ENCODE peak calls at places on chromosomes 4 and X, in four cellular contexts. N, M, W and S are unnamed samples.

GRCh38 chrX:140343226-140343873 is 161.5 kb downstream of the SOX3 start:
- DNase-seq in W (no peak), N (no peak), M (no peak), S (peak)

GRCh38 chrX:117701050-117701449 is 415.6 kb downstream of the KLHL13 start:
- DNase-seq in M (no peak), W (no peak), N (no peak), S (no peak)

GRCh38 chr4:1996866-1997611 is 11.7 kb downstream of the NELFA start:
- DNase-seq in M (no peak), N (no peak), W (no peak), S (no peak)

GRCh38 chr4:108492816-108493595 is 127.4 kb upstream of the RPL34 start:
- DNase-seq in N (no peak), M (no peak), W (no peak), S (no peak)

GRCh38 chr4:60313616-60314015 is 886.5 kb upstream of the ADGRL3 start:
- DNase-seq in M (no peak), N (no peak), W (no peak), S (no peak)

GRCh38 chrX:40326186-40326965 is 228.6 kb upstream of the BCOR start:
- DNase-seq in M (no peak), W (no peak), N (no peak), S (no peak)

GRCh38 chr4:158169931-158170690 is 2.7 kb downstream of the GASK1B start:
- DNase-seq in N (no peak), M (no peak), W (no peak), S (no peak)

GRCh38 chr4:73707918-73708577 is 32.3 kb upstream of the CXCL8 start:
- DNase-seq in W (no peak), M (peak), N (no peak), S (no peak)

GRCh38 chr4:38383646-38384121 is 280.3 kb upstream of the KLF3 start:
- DNase-seq in N (no peak), W (no peak), M (no peak), S (no peak)

GRCh38 chrX:50448565-50448964 is 22.1 kb downstream of the DGKK start:
- DNase-seq in M (peak), N (peak), W (no peak), S (no peak)

GRCh38 chrX:119686087-119686639 is 6.8 kb downstream of the SEPTIN6 start:
- DNase-seq in M (no peak), N (peak), W (no peak), S (no peak)

GRCh38 chr4:149766135-149766534 is 49.5 kb downstream of the IQCM start:
- DNase-seq in M (no peak), W (no peak), N (no peak), S (no peak)

GRCh38 chr4:183823394-183823793 is 81.7 kb upstream of the STOX2 start:
- DNase-seq in M (no peak), W (no peak), N (no peak), S (no peak)

GRCh38 chrX:110146521-110146920 is 143.6 kb downstream of the TMEM164 start:
- DNase-seq in N (peak), M (no peak), W (peak), S (peak)

GRCh38 chr4:146113171-146113570 is 62.3 kb upstream of the LSM6 start:
- DNase-seq in W (no peak), N (no peak), M (peak), S (no peak)

GRCh38 chr4:681736-682451 is 7.1 kb downstream of the SLC49A3 start:
- DNase-seq in W (no peak), M (peak), N (no peak), S (no peak)

GRCh38 chrX:33156152-33156726 is 55.1 kb downstream of the DMD start:
- DNase-seq in W (no peak), M (no peak), N (no peak), S (no peak)

GRCh38 chr4:4398430-4398829 is 11.5 kb downstream of the NSG1 start:
- DNase-seq in N (no peak), M (no peak), W (no peak), S (no peak)

GRCh38 chr4:41963105-41963504 is 18.5 kb upstream of the DCAF4L1 start:
- DNase-seq in M (no peak), W (peak), N (peak), S (no peak)

GRCh38 chr4:88938138-88938537 is 118.8 kb downstream of the FAM13A start:
- DNase-seq in M (no peak), N (no peak), W (no peak), S (no peak)

GRCh38 chrX:139112432-139112831 is 400.9 kb upstream of the FGF13 start:
- DNase-seq in N (no peak), W (no peak), M (no peak), S (no peak)

GRCh38 chrX:93868289-93868985 is 194.4 kb downstream of the FAM133A start:
- DNase-seq in W (no peak), M (no peak), N (no peak), S (no peak)

GRCh38 chr4:157012781-157013180 is 41.2 kb upstream of the PDGFC start:
- DNase-seq in N (no peak), M (no peak), W (no peak), S (no peak)

GRCh38 chr4:27087306-27088045 is 226.8 kb downstream of the STIM2 start:
- DNase-seq in N (no peak), M (no peak), W (no peak), S (no peak)

GRCh38 chrX:130665214-130665613 is 237.8 kb downstream of the ENOX2 start:
- DNase-seq in W (no peak), M (no peak), N (no peak), S (no peak)

GRCh38 chrX:154020500-154021115 is 906 bp upstream of the IRAK1 start:
- DNase-seq in W (no peak), M (no peak), N (peak), S (no peak)

GRCh38 chrX:103373581-103373980 is 2.8 kb upstream of the BEX3 start:
- DNase-seq in M (no peak), N (no peak), W (no peak), S (no peak)

GRCh38 chr4:76787898-76788297 is 110.0 kb downstream of the SOWAHB start:
- DNase-seq in W (no peak), N (no peak), M (no peak), S (no peak)

GRCh38 chr4:27050731-27051130 is 190.1 kb downstream of the STIM2 start:
- DNase-seq in W (no peak), N (no peak), M (no peak), S (no peak)

GRCh38 chr4:30832652-30833051 is 112.5 kb downstream of the PCDH7 start:
- DNase-seq in W (no peak), M (no peak), N (no peak), S (no peak)

GRCh38 chrX:111507931-111508330 is 3.5 kb upstream of the SERTM2 start:
- DNase-seq in M (no peak), N (no peak), W (no peak), S (no peak)

GRCh38 chr4:77010841-77011354 is 61.3 kb downstream of the SEPTIN11 start:
- DNase-seq in M (no peak), N (no peak), W (no peak), S (no peak)

GRCh38 chrX:150308041-150308440 is 55.1 kb upstream of the MAMLD1 start:
- DNase-seq in N (no peak), W (no peak), M (no peak), S (no peak)

GRCh38 chrX:43958529-43958928 is 14.7 kb downstream of the NDP start:
- DNase-seq in M (no peak), N (peak), W (peak), S (peak)